ENCODE peak calls at places on chromosomes 12 and 14, in seven cellular contexts. One of them, this sample, is unnamed.

GRCh38 chr14:65834051-65834450 is 421.5 kb downstream of the FUT8 start:
- DNase-seq in HEK293T: no peak
- DNase-seq in AG10803: no peak
- DNase-seq in posterior cingulate gyrus: no peak
- DNase-seq in A549: no peak
- DNase-seq in fibroblast of mammary gland: no peak
- DNase-seq in NCI-H345: no peak
- DNase-seq in this sample: no peak

GRCh38 chr12:45986646-45987338 is 3.6 kb downstream of the SCAF11 start:
- DNase-seq in AG10803: no peak
- DNase-seq in A549: no peak
- DNase-seq in NCI-H345: no peak
- DNase-seq in fibroblast of mammary gland: no peak
- DNase-seq in posterior cingulate gyrus: no peak
- DNase-seq in HEK293T: no peak
- DNase-seq in this sample: no peak

GRCh38 chr12:48296586-48297396 is 53.9 kb downstream of the ZNF641 start:
- DNase-seq in fibroblast of mammary gland: peak
- DNase-seq in AG10803: peak
- DNase-seq in A549: peak
- DNase-seq in HEK293T: peak
- DNase-seq in NCI-H345: no peak
- DNase-seq in posterior cingulate gyrus: peak
- DNase-seq in this sample: peak

GRCh38 chr14:93752980-93753561 is 35.2 kb downstream of the PRIMA1 start:
- DNase-seq in A549: no peak
- DNase-seq in AG10803: no peak
- DNase-seq in fibroblast of mammary gland: no peak
- DNase-seq in posterior cingulate gyrus: peak
- DNase-seq in NCI-H345: no peak
- DNase-seq in HEK293T: no peak
- DNase-seq in this sample: no peak

GRCh38 chr12:41365653-41366131 is 177.6 kb downstream of the PDZRN4 start:
- DNase-seq in A549: no peak
- DNase-seq in HEK293T: peak
- DNase-seq in NCI-H345: no peak
- DNase-seq in AG10803: no peak
- DNase-seq in fibroblast of mammary gland: no peak
- DNase-seq in posterior cingulate gyrus: no peak
- DNase-seq in this sample: no peak

GRCh38 chr12:51838036-51838435 is 10.5 kb downstream of the FIGNL2 start:
- DNase-seq in A549: no peak
- DNase-seq in AG10803: no peak
- DNase-seq in fibroblast of mammary gland: no peak
- DNase-seq in posterior cingulate gyrus: no peak
- DNase-seq in NCI-H345: no peak
- DNase-seq in HEK293T: no peak
- DNase-seq in this sample: no peak

GRCh38 chr14:101217972-101218371 is 314.4 kb upstream of the RTL1 start:
- DNase-seq in A549: no peak
- DNase-seq in NCI-H345: no peak
- DNase-seq in posterior cingulate gyrus: no peak
- DNase-seq in fibroblast of mammary gland: no peak
- DNase-seq in AG10803: no peak
- DNase-seq in HEK293T: no peak
- DNase-seq in this sample: no peak

GRCh38 chr14:31420013-31420318 is 384 bp downstream of the HEATR5A start:
- DNase-seq in A549: peak
- DNase-seq in posterior cingulate gyrus: peak
- DNase-seq in AG10803: no peak
- DNase-seq in NCI-H345: peak
- DNase-seq in fibroblast of mammary gland: no peak
- DNase-seq in HEK293T: peak
- DNase-seq in this sample: peak

GRCh38 chr12:51028126-51028810 is 2.1 kb upstream of the SLC11A2 start:
- DNase-seq in HEK293T: peak
- DNase-seq in posterior cingulate gyrus: peak
- DNase-seq in fibroblast of mammary gland: peak
- DNase-seq in NCI-H345: peak
- DNase-seq in AG10803: peak
- DNase-seq in A549: peak
- DNase-seq in this sample: no peak

GRCh38 chr12:55652352-55652751 is 15.7 kb downstream of the OR10P1 start:
- DNase-seq in A549: no peak
- DNase-seq in HEK293T: no peak
- DNase-seq in AG10803: no peak
- DNase-seq in posterior cingulate gyrus: no peak
- DNase-seq in fibroblast of mammary gland: peak
- DNase-seq in NCI-H345: no peak
- DNase-seq in this sample: no peak

GRCh38 chr12:131850856-131851559 is 22.8 kb downstream of the MMP17 start:
- DNase-seq in posterior cingulate gyrus: no peak
- DNase-seq in NCI-H345: no peak
- DNase-seq in fibroblast of mammary gland: no peak
- DNase-seq in A549: peak
- DNase-seq in AG10803: no peak
- DNase-seq in HEK293T: no peak
- DNase-seq in this sample: no peak

GRCh38 chr12:132600048-132601032 is 10.0 kb downstream of the LRCOL1 start:
- DNase-seq in posterior cingulate gyrus: peak
- DNase-seq in HEK293T: peak
- DNase-seq in AG10803: peak
- DNase-seq in fibroblast of mammary gland: peak
- DNase-seq in A549: peak
- DNase-seq in NCI-H345: peak
- DNase-seq in this sample: no peak

GRCh38 chr12:79454338-79454777 is 236.4 kb downstream of the PAWR start:
- DNase-seq in HEK293T: no peak
- DNase-seq in NCI-H345: no peak
- DNase-seq in AG10803: peak
- DNase-seq in posterior cingulate gyrus: no peak
- DNase-seq in A549: no peak
- DNase-seq in fibroblast of mammary gland: peak
- DNase-seq in this sample: no peak

GRCh38 chr12:20631711-20632110 is 63.4 kb upstream of the SLCO1C1 start:
- DNase-seq in fibroblast of mammary gland: peak
- DNase-seq in posterior cingulate gyrus: no peak
- DNase-seq in HEK293T: no peak
- DNase-seq in NCI-H345: no peak
- DNase-seq in AG10803: peak
- DNase-seq in A549: no peak
- DNase-seq in this sample: no peak

GRCh38 chr12:59600174-59600573 is 4.3 kb downstream of the SLC16A7 start:
- DNase-seq in NCI-H345: no peak
- DNase-seq in posterior cingulate gyrus: no peak
- DNase-seq in HEK293T: no peak
- DNase-seq in A549: no peak
- DNase-seq in AG10803: peak
- DNase-seq in fibroblast of mammary gland: peak
- DNase-seq in this sample: no peak

GRCh38 chr12:47306130-47306529 is 226.4 kb upstream of the AMIGO2 start:
- DNase-seq in posterior cingulate gyrus: peak
- DNase-seq in A549: no peak
- DNase-seq in HEK293T: no peak
- DNase-seq in AG10803: no peak
- DNase-seq in NCI-H345: no peak
- DNase-seq in fibroblast of mammary gland: no peak
- DNase-seq in this sample: no peak

GRCh38 chr14:32372154-32372553 is 43.1 kb downstream of the AKAP6 start:
- DNase-seq in NCI-H345: no peak
- DNase-seq in HEK293T: no peak
- DNase-seq in AG10803: peak
- DNase-seq in posterior cingulate gyrus: no peak
- DNase-seq in A549: peak
- DNase-seq in fibroblast of mammary gland: peak
- DNase-seq in this sample: no peak

GRCh38 chr12:124599074-124599999 is 31.9 kb upstream of the NCOR2 start:
- DNase-seq in HEK293T: no peak
- DNase-seq in A549: no peak
- DNase-seq in posterior cingulate gyrus: no peak
- DNase-seq in NCI-H345: no peak
- DNase-seq in AG10803: peak
- DNase-seq in fibroblast of mammary gland: peak
- DNase-seq in this sample: no peak

GRCh38 chr14:54572316-54572715 is 5.4 kb downstream of the SAMD4A start:
- DNase-seq in HEK293T: peak
- DNase-seq in A549: peak
- DNase-seq in fibroblast of mammary gland: peak
- DNase-seq in NCI-H345: no peak
- DNase-seq in AG10803: no peak
- DNase-seq in posterior cingulate gyrus: no peak
- DNase-seq in this sample: no peak